ENCODE peak calls at places on chromosomes 4 and X, in seven cellular contexts. W, F, D, S, K, N and L are unnamed samples.

GRCh38 chrX:20461576-20461975 is 194.9 kb upstream of the RPS6KA3 start:
- DNase-seq in W (no peak), F (no peak), D (no peak), S (peak; percentile 39), K (no peak), N (no peak), L (no peak)

GRCh38 chr4:40675166-40675565 is 45.5 kb upstream of the RBM47 start:
- DNase-seq in W (no peak), F (no peak), D (no peak), S (no peak), K (no peak), N (no peak), L (no peak)

GRCh38 chrX:74246524-74246923 is 57.5 kb upstream of the ZCCHC13 start:
- DNase-seq in W (no peak), F (peak; percentile 30), D (no peak), S (peak; percentile 42), K (no peak), N (no peak), L (no peak)

GRCh38 chr4:137660211-137660610 is 127.9 kb upstream of the PCDH18 start:
- DNase-seq in W (no peak), F (no peak), D (no peak), S (peak; percentile 51), K (no peak), N (no peak), L (no peak)

GRCh38 chrX:87517571-87518141 is at the start of gene KLHL4:
- DNase-seq in W (no peak), F (no peak), D (no peak), S (peak; percentile 74), K (no peak), N (peak; percentile 22), L (peak; percentile 28)

GRCh38 chr4:135256111-135256510 is 1054.5 kb upstream of the PABPC4L start:
- DNase-seq in W (no peak), F (no peak), D (no peak), S (peak; percentile 40), K (no peak), N (no peak), L (no peak)

GRCh38 chr4:822361-823092 is 3.4 kb downstream of the CPLX1 start:
- DNase-seq in W (no peak), F (no peak), D (no peak), S (no peak), K (no peak), N (no peak), L (no peak)

GRCh38 chrX:45758738-45759397 is 558.2 kb upstream of the DIPK2B start:
- DNase-seq in W (no peak), F (no peak), D (no peak), S (peak; percentile 49), K (no peak), N (no peak), L (no peak)

GRCh38 chr4:186900980-186901379 is 177.3 kb upstream of the FAT1 start:
- DNase-seq in W (no peak), F (no peak), D (no peak), S (no peak), K (no peak), N (no peak), L (no peak)

GRCh38 chr4:48968814-48969213 is 17.3 kb upstream of the CWH43 start:
- DNase-seq in W (no peak), F (no peak), D (no peak), S (peak; percentile 96), K (no peak), N (no peak), L (no peak)

GRCh38 chr4:103002551-103002950 is 17.0 kb downstream of the SLC9B1 start:
- DNase-seq in W (no peak), F (no peak), D (no peak), S (peak; percentile 36), K (no peak), N (no peak), L (no peak)

GRCh38 chr4:41693629-41694028 is 54.9 kb downstream of the PHOX2B start:
- DNase-seq in W (no peak), F (peak; percentile 10), D (no peak), S (peak; percentile 56), K (no peak), N (no peak), L (no peak)

GRCh38 chr4:135966936-135967335 is 1565.4 kb downstream of the PCDH18 start:
- DNase-seq in W (no peak), F (no peak), D (no peak), S (no peak), K (no peak), N (no peak), L (no peak)

GRCh38 chr4:150720973-150721518 is 139.1 kb downstream of the MAB21L2 start:
- DNase-seq in W (no peak), F (no peak), D (no peak), S (peak; percentile 4), K (no peak), N (no peak), L (no peak)

GRCh38 chr4:140069068-140069467 is 84.9 kb downstream of the MAML3 start:
- DNase-seq in W (no peak), F (no peak), D (no peak), S (peak; percentile 73), K (no peak), N (peak; percentile 40), L (no peak)

GRCh38 chr4:41044165-41044564 is 170.2 kb downstream of the APBB2 start:
- DNase-seq in W (no peak), F (no peak), D (peak; percentile 16), S (no peak), K (no peak), N (no peak), L (no peak)

GRCh38 chr4:1087371-1087770 is 26.0 kb downstream of the RNF212 start:
- DNase-seq in W (no peak), F (no peak), D (no peak), S (no peak), K (peak; percentile 7), N (no peak), L (no peak)

GRCh38 chr4:107757860-107758476 is 37.9 kb upstream of the PAPSS1 start:
- DNase-seq in W (no peak), F (no peak), D (no peak), S (peak; percentile 44), K (no peak), N (no peak), L (no peak)

GRCh38 chrX:11760958-11761357 is 2.9 kb downstream of the MSL3 start:
- DNase-seq in W (no peak), F (no peak), D (no peak), S (no peak), K (no peak), N (no peak), L (no peak)

GRCh38 chrX:39492495-39493162 is 605.1 kb downstream of the BCOR start:
- DNase-seq in W (no peak), F (no peak), D (no peak), S (no peak), K (no peak), N (no peak), L (no peak)

GRCh38 chrX:71326394-71326793 is 24.8 kb downstream of the ITGB1BP2 start:
- DNase-seq in W (no peak), F (no peak), D (no peak), S (no peak), K (no peak), N (no peak), L (no peak)

GRCh38 chrX:41148553-41148952 is 63.3 kb downstream of the USP9X start:
- DNase-seq in W (no peak), F (no peak), D (no peak), S (peak; percentile 84), K (no peak), N (no peak), L (no peak)

GRCh38 chrX:41142130-41142529 is 56.9 kb downstream of the USP9X start:
- DNase-seq in W (no peak), F (no peak), D (no peak), S (no peak), K (no peak), N (no peak), L (no peak)

GRCh38 chrX:41150043-41150442 is 64.8 kb downstream of the USP9X start:
- DNase-seq in W (no peak), F (no peak), D (no peak), S (no peak), K (no peak), N (no peak), L (no peak)

GRCh38 chrX:41144873-41145272 is 59.6 kb downstream of the USP9X start:
- DNase-seq in W (no peak), F (no peak), D (no peak), S (no peak), K (no peak), N (no peak), L (no peak)

DNA sequence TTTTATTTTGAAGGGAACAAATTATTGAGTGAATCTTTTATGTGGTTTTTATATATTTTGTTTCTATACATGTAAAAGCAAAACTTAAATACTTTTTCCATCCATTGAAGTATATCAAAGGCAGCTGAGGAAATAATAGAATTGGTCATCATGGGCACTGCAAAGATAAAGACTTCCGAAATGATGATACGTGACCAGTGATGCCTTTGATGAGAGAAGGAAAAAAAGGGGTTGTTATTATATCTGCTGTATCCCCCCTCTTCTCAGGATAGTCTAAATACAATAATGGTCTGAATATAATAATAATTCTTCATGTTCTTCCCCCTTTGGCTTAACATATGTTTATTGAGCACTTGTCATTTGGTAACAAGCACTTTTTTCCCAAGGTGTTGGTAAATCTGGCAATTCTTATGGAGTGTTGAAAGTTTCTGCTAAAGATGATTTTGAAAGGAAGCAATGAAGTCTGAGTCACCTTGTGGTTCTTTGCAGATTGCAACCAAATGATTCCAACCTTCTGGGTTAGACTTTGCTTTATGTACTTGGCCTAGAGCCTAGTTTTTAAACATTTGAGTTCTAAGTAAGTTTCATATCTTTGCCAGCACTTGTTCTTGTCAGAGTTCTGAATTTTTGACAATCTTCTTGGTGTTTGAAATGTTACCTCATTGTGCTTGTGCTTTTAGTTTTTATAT is 60.8 kb downstream of the USP9X start:
- DNase-seq in W (no peak), F (no peak), D (peak; percentile 19), S (peak; percentile 92), K (no peak), N (no peak), L (no peak)
- TF ChIP-seq CTCF in W (no peak), F (no peak), D (no peak), S (peak; percentile 12), K (no peak), N (no peak), L (no peak)

GRCh38 chr4:184357164-184357563 is 117.2 kb downstream of the IRF2 start:
- DNase-seq in W (no peak), F (no peak), D (no peak), S (no peak), K (no peak), N (no peak), L (no peak)
- H3K4me1 ChIP-seq in W (peaks cover 37% of the 10 kb centered on the region), F (peaks cover 2% of the 10 kb centered on the region), D (peaks cover 7% of the 10 kb centered on the region), S (peaks cover 9% of the 10 kb centered on the region), K (no peaks in the 10 kb centered on the region), N (peaks cover 21% of the 10 kb centered on the region), L (peaks cover 36% of the 10 kb centered on the region)

DNA sequence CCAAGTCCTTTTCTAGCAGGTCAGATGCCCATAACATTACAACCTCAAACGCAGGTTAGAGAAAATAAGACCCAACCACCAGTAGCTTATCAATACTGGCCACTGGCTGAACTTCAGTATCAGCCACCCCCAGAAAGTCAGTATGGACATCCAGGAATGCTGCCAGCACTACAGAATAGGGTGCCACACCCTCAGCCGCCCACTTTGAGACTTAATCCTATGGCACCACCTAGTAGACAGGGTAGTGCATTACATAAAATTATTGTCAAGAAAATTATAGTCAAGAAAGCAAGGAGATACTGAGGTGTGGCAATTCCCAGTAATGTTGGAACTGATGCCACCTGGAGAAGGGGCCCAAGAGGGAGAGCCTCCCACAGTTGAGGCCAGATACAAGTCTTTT is 19.9 kb upstream of the TRIM61 start:
- DNase-seq in W (no peak), F (no peak), D (peak; percentile 40), S (no peak), K (no peak), N (no peak), L (no peak)
- TF ChIP-seq CTCF in W (no peak), F (peak; percentile 45), D (peak; percentile 59), S (peak; percentile 3), K (no peak), N (no peak), L (no peak)

GRCh38 chrX:137573356-137574101 is 7.6 kb downstream of the ZIC3 start:
- DNase-seq in W (no peak), F (no peak), D (no peak), S (no peak), K (no peak), N (no peak), L (no peak)
- H3K4me1 ChIP-seq in W (peaks cover 9% of the 10 kb centered on the region), F (no peaks in the 10 kb centered on the region), D (no peaks in the 10 kb centered on the region), S (no peaks in the 10 kb centered on the region), K (no peaks in the 10 kb centered on the region), N (no peaks in the 10 kb centered on the region), L (no peaks in the 10 kb centered on the region)